ENCODE peak calls at places on chromosomes 3 and 15, in eight cellular contexts. V, S, U, Q, O, B, T and R are unnamed samples.

GRCh38 chr15:31330836-31331235 is 4.2 kb downstream of the KLF13 start:
- DNase-seq in S (no peak), U (no peak), O (no peak), B (no peak), V (no peak), Q (no peak), T (no peak), R (no peak)

GRCh38 chr3:172856766-172857742 is 106.5 kb downstream of the ECT2 start:
- DNase-seq in B (no peak), T (peak; percentile 58), Q (peak; percentile 22), O (peak; percentile 4), V (no peak), S (no peak), U (no peak), R (no peak)

GRCh38 chr15:31300208-31300661 is 26.4 kb upstream of the KLF13 start:
- DNase-seq in S (no peak), T (no peak), V (no peak), B (no peak), O (no peak), Q (no peak), U (no peak), R (no peak)

GRCh38 chr15:37220949-37221670 is 120.8 kb upstream of the MEIS2 start:
- DNase-seq in S (no peak), O (no peak), V (no peak), T (no peak), Q (no peak), U (no peak), B (no peak), R (no peak)

GRCh38 chr15:31025996-31026395 is 34.6 kb upstream of the MTMR10 start:
- DNase-seq in U (no peak), B (no peak), T (no peak), V (no peak), Q (no peak), O (no peak), S (no peak), R (no peak)

GRCh38 chr3:186261638-186262037 is 100.4 kb downstream of the DGKG start:
- DNase-seq in O (no peak), U (no peak), B (peak; percentile 33), S (no peak), Q (no peak), V (no peak), T (no peak), R (no peak)

GRCh38 chr3:106033654-106034053 is 164.8 kb upstream of the CBLB start:
- DNase-seq in S (no peak), B (no peak), Q (no peak), O (no peak), T (no peak), V (no peak), U (no peak), R (no peak)

GRCh38 chr15:92112180-92112579 is 258.7 kb downstream of the SLCO3A1 start:
- DNase-seq in V (no peak), S (no peak), Q (no peak), T (no peak), B (no peak), O (no peak), U (no peak), R (no peak)

GRCh38 chr3:109806929-109807328 is 469.6 kb upstream of the DPPA4 start:
- DNase-seq in B (peak; percentile 20), S (no peak), T (no peak), U (no peak), V (no peak), O (no peak), Q (peak; percentile 58), R (no peak)

GRCh38 chr3:38579551-38580449 is 69.7 kb downstream of the SCN5A start:
- DNase-seq in O (no peak), B (no peak), V (no peak), U (no peak), Q (no peak), S (no peak), T (peak; percentile 64), R (no peak)

GRCh38 chr3:140277886-140278285 is 342.9 kb downstream of the CLSTN2 start:
- DNase-seq in S (no peak), O (no peak), U (no peak), T (no peak), Q (no peak), B (no peak), V (no peak), R (no peak)

GRCh38 chr15:48875241-48875640 is 2.7 kb upstream of the EID1 start:
- DNase-seq in S (no peak), V (no peak), U (no peak), O (no peak), B (no peak), T (no peak), Q (no peak), R (no peak)

GRCh38 chr3:8503871-8504610 is 2.4 kb downstream of the LMCD1 start:
- DNase-seq in U (no peak), Q (no peak), S (no peak), T (no peak), B (no peak), O (no peak), V (no peak), R (no peak)